ENCODE peak calls at places on chromosomes 5 and 9, in five cellular contexts. F is H1, R is adrenal gland, G is K562, W is GM23338. U is an unnamed sample.

GRCh38 chr5:139566611-139567010 is 5.5 kb downstream of the UBE2D2 start:
- DNase-seq in F (no peak), R (no peak), G (no peak), W (no peak), U (no peak)

GRCh38 chr5:179696605-179697004 is 2.2 kb upstream of the CANX start:
- DNase-seq in F (no peak), R (no peak), G (no peak), W (no peak), U (no peak)

GRCh38 chr5:124302504-124302903 is 443.9 kb downstream of the ZNF608 start:
- DNase-seq in F (no peak), R (no peak), G (no peak), W (no peak), U (no peak)

GRCh38 chr9:74120470-74120869 is 376.7 kb upstream of the RORB start:
- DNase-seq in F (no peak), R (no peak), G (no peak), W (no peak), U (no peak)

GRCh38 chr5:7391688-7392400 is 4.1 kb upstream of the ADCY2 start:
- DNase-seq in F (no peak), R (no peak), G (no peak), W (no peak), U (peak)

GRCh38 chr5:148482697-148483462 is 99.1 kb downstream of the FBXO38 start:
- DNase-seq in F (peak), R (peak), G (peak), W (peak), U (peak)

GRCh38 chr5:97231025-97231636 is 48.1 kb upstream of the RIOK2 start:
- DNase-seq in F (no peak), R (peak), G (peak), W (peak), U (peak)

GRCh38 chr5:180618830-180619562 is 27.7 kb upstream of the SCGB3A1 start:
- DNase-seq in F (peak), R (no peak), G (no peak), W (peak), U (peak)

GRCh38 chr9:89659473-89660256 is 54.9 kb downstream of the GADD45G start:
- DNase-seq in F (no peak), R (no peak), G (no peak), W (no peak), U (no peak)

GRCh38 chr5:138053554-138053953 is 20.7 kb upstream of the FAM13B start:
- DNase-seq in F (no peak), R (no peak), G (no peak), W (no peak), U (no peak)

GRCh38 chr5:140321796-140322195 is 18.9 kb upstream of the PFDN1 start:
- DNase-seq in F (no peak), R (peak), G (no peak), W (no peak), U (no peak)

GRCh38 chr9:101226161-101226560 is 158.6 kb downstream of the BAAT start:
- DNase-seq in F (no peak), R (no peak), G (no peak), W (no peak), U (no peak)

GRCh38 chr9:114538241-114538640 is 33.0 kb upstream of the WHRN start:
- DNase-seq in F (no peak), R (no peak), G (no peak), W (peak), U (peak)

GRCh38 chr5:39422036-39422606 is 2.7 kb downstream of the DAB2 start:
- DNase-seq in F (no peak), R (no peak), G (no peak), W (no peak), U (no peak)

GRCh38 chr9:87610200-87611155 is 112.8 kb downstream of the DAPK1 start:
- DNase-seq in F (no peak), R (no peak), G (no peak), W (no peak), U (no peak)

GRCh38 chr9:73643379-73644013 is 491.8 kb downstream of the ANXA1 start:
- DNase-seq in F (no peak), R (no peak), G (no peak), W (no peak), U (no peak)

GRCh38 chr9:84504360-84504759 is 163.8 kb upstream of the SLC28A3 start:
- DNase-seq in F (no peak), R (no peak), G (no peak), W (no peak), U (no peak)

GRCh38 chr5:165620394-165620793 is 2115.0 kb downstream of the MAT2B start:
- DNase-seq in F (no peak), R (no peak), G (no peak), W (no peak), U (no peak)

GRCh38 chr5:136769093-136769492 is 403.7 kb upstream of the TRPC7 start:
- DNase-seq in F (no peak), R (no peak), G (no peak), W (no peak), U (peak)

GRCh38 chr5:128062172-128062746 is 21.3 kb upstream of the SLC12A2 start:
- DNase-seq in F (no peak), R (no peak), G (no peak), W (no peak), U (no peak)

GRCh38 chr5:160835376-160835775 is 16.6 kb downstream of the ATP10B start:
- DNase-seq in F (no peak), R (no peak), G (no peak), W (no peak), U (no peak)

GRCh38 chr9:109012009-109012875 is 1.1 kb downstream of the CTNNAL1 start:
- DNase-seq in F (no peak), R (peak), G (peak), W (peak), U (peak)

GRCh38 chr5:134028496-134028895 is 23.7 kb upstream of the VDAC1 start:
- DNase-seq in F (no peak), R (no peak), G (no peak), W (no peak), U (no peak)

GRCh38 chr5:111375645-111376044 is 136.7 kb downstream of the STARD4 start:
- DNase-seq in F (no peak), R (no peak), G (no peak), W (no peak), U (no peak)

GRCh38 chr5:34686762-34687268 is 30.7 kb downstream of the RAI14 start:
- DNase-seq in F (no peak), R (peak), G (peak), W (no peak), U (no peak)

GRCh38 chr9:136378171-136379002 is 4.9 kb upstream of the CARD9 start:
- DNase-seq in F (no peak), R (peak), G (no peak), W (no peak), U (no peak)
- H3K27ac ChIP-seq in F (no peak), R (no peak), G (no peak), W (no peak), U (no peak)

GRCh38 chr5:142795246-142795645 is 25.1 kb downstream of the ARHGAP26 start:
- DNase-seq in F (no peak), R (no peak), G (no peak), W (no peak), U (no peak)
- H3K4me3 ChIP-seq in F (no peak), R (no peak), G (no peak), W (no peak), U (no peak)

GRCh38 chr5:93342563-93343061 is 238.4 kb downstream of the NR2F1-AS1 start:
- DNase-seq in F (no peak), R (no peak), G (no peak), W (no peak), U (no peak)

GRCh38 chr5:93331864-93332263 is 249.2 kb downstream of the NR2F1-AS1 start:
- DNase-seq in F (no peak), R (no peak), G (no peak), W (no peak), U (no peak)

GRCh38 chr5:93340881-93341280 is 240.1 kb downstream of the NR2F1-AS1 start:
- DNase-seq in F (no peak), R (no peak), G (no peak), W (no peak), U (no peak)

GRCh38 chr5:93336330-93337110 is 244.5 kb downstream of the NR2F1-AS1 start:
- DNase-seq in F (no peak), R (no peak), G (no peak), W (no peak), U (no peak)

DNA sequence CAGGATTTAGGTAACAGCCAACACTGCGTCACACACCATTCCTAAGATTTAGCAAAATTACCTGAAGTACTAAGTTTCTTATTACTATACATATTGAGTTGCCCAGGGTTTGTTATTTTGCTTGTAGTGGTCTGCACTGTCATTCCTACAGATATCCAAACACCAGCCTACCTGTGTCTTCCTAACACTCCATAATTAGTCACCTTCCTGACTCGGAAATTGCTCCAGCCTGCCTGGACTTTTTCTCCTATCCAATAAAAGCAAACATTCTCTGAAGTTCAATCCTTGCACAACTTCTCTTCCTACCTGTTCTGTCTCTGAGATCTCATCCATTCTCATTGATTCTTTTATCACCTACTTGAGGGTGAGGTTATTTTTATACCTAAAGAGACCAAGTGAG is 243.9 kb downstream of the NR2F1-AS1 start:
- DNase-seq in F (no peak), R (no peak), G (no peak), W (no peak), U (no peak)
- H3K27ac ChIP-seq in F (no peak), R (no peak), G (no peak), W (no peak), U (no peak)

GRCh38 chr9:128191406-128192046 is at the start of gene CIZ1:
- DNase-seq in F (peak), R (peak), G (peak), W (peak), U (peak)

GRCh38 chr9:128187361-128187760 is 4.0 kb downstream of the CIZ1 start:
- DNase-seq in F (no peak), R (no peak), G (no peak), W (no peak), U (no peak)

GRCh38 chr9:128190516-128191405 is 611 bp downstream of the CIZ1 start:
- DNase-seq in F (peak), R (peak), G (no peak), W (peak), U (no peak)

GRCh38 chr9:128188209-128188608 is 3.2 kb downstream of the CIZ1 start:
- DNase-seq in F (no peak), R (no peak), G (no peak), W (no peak), U (no peak)

DNA sequence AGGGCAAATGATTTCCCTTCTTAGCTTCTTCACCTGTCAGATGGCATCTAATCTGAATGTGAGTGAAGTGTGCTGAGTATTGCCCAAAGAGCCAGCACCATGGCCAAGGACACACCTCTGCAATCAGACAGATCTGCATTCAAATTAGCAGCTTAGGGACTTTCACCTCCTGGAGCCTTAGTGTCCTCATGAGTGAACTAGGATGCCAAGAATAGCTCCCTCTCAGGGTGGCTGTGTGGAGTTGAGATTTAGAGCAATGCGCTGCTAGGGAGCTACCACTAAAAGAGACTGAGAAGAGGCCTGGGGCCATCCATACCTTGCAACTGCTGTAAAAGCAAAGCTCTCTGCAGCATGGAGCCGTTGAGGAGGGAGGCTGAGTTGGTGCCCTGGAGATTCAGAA is 1.4 kb downstream of the CIZ1 start:
- DNase-seq in F (no peak), R (no peak), G (no peak), W (no peak), U (no peak)
- H3K4me3 ChIP-seq in F (no peak), R (no peak), G (peak), W (peak), U (no peak)

U was measured in WERI-Rb-1.